ENCODE peak calls at places on chromosomes 12 and 14, in five cellular contexts. T is heart left ventricle; L is activated CD8-positive, alpha-beta memory T cell treated with anti-CD3 and anti-CD28 coated beads, Interleukin-2, amount 10 ng/mL, durations not matched to agents 7 days and 5 days; U is RWPE2; G is upper lobe of left lung. S is an unnamed sample.

GRCh38 chr14:89337912-89338311 is 79.1 kb downstream of the FOXN3 start:
- ATAC-seq in T (peak; percentile 71), G (peak; percentile 83), L (no peak), U (no peak), S (no peak)

GRCh38 chr14:30799933-30800332 is 74.4 kb upstream of the COCH start:
- ATAC-seq in G (peak; percentile 56), L (no peak), T (no peak), U (no peak), S (no peak)

GRCh38 chr14:33756833-33757232 is 194.0 kb downstream of the EGLN3 start:
- ATAC-seq in G (no peak), U (no peak), L (no peak), T (no peak), S (no peak)

GRCh38 chr12:125331342-125332052 is 266.3 kb downstream of the AACS start:
- ATAC-seq in T (no peak), U (peak; percentile 48), G (peak; percentile 22), L (no peak), S (no peak)

GRCh38 chr14:91425720-91426032 is 8.1 kb upstream of the CCDC88C start:
- ATAC-seq in T (no peak), U (no peak), G (no peak), L (no peak), S (no peak)

GRCh38 chr12:111992464-111992863 is 20.5 kb downstream of the TMEM116 start:
- ATAC-seq in G (no peak), L (no peak), T (no peak), U (no peak), S (no peak)

GRCh38 chr12:21950649-21951048 is 9.4 kb upstream of the ABCC9 start:
- ATAC-seq in G (no peak), U (no peak), T (no peak), L (no peak), S (no peak)

GRCh38 chr12:27696293-27696652 is at the start of gene REP15:
- ATAC-seq in U (no peak), L (no peak), T (no peak), G (no peak), S (no peak)

GRCh38 chr12:92012691-92013090 is 133.0 kb downstream of the BTG1 start:
- ATAC-seq in T (no peak), U (no peak), L (no peak), G (no peak), S (no peak)

GRCh38 chr12:91379051-91379775 is 196.6 kb upstream of the DCN start:
- ATAC-seq in U (no peak), T (no peak), G (no peak), L (no peak), S (no peak)

GRCh38 chr14:85358136-85358785 is 171.7 kb upstream of the FLRT2 start:
- ATAC-seq in T (no peak), G (no peak), L (no peak), U (no peak), S (no peak)

GRCh38 chr12:50127546-50127945 is 15.5 kb downstream of the COX14 start:
- ATAC-seq in T (peak; percentile 72), U (peak; percentile 33), L (no peak), G (no peak), S (peak; percentile 78)

GRCh38 chr12:55256831-55257230 is 12.4 kb downstream of the OR6C74 start:
- ATAC-seq in L (no peak), T (no peak), G (no peak), U (no peak), S (no peak)

GRCh38 chr14:105525861-105526780 is at the start of gene TMEM121:
- ATAC-seq in U (peak; percentile 11), L (peak; percentile 20), G (peak; percentile 18), T (no peak), S (no peak)

GRCh38 chr12:62640910-62641448 is 174.4 kb downstream of the MON2 start:
- ATAC-seq in L (peak; percentile 95), G (no peak), T (no peak), U (peak; percentile 35), S (no peak)

GRCh38 chr14:103714063-103714724 is 1.1 kb downstream of the XRCC3 start:
- ATAC-seq in G (no peak), U (no peak), L (no peak), T (no peak), S (no peak)

GRCh38 chr14:63453443-63453936 is 89.7 kb downstream of the PPP2R5E start:
- ATAC-seq in G (peak; percentile 75), L (no peak), T (peak; percentile 70), U (no peak), S (peak; percentile 62)

GRCh38 chr14:100872241-100872640 is 31.3 kb downstream of the RTL1 start:
- ATAC-seq in L (no peak), T (no peak), G (no peak), U (no peak), S (peak; percentile 45)

GRCh38 chr12:11580125-11580751 is 69.2 kb upstream of the ETV6 start:
- ATAC-seq in G (peak; percentile 76), U (peak; percentile 82), L (no peak), T (peak; percentile 61), S (peak; percentile 93)

GRCh38 chr14:75442166-75442565 is 14.3 kb downstream of the JDP2 start:
- ATAC-seq in G (no peak), U (no peak), L (no peak), T (no peak), S (no peak)

GRCh38 chr14:101201535-101202125 is 298.1 kb upstream of the RTL1 start:
- ATAC-seq in G (no peak), L (no peak), T (no peak), U (no peak), S (no peak)

GRCh38 chr14:29937116-29937515 is 9.5 kb upstream of the PRKD1 start:
- ATAC-seq in U (peak; percentile 95), T (no peak), G (no peak), L (no peak), S (no peak)

GRCh38 chr12:87943666-87944065 is 85.5 kb downstream of the C12orf50 start:
- ATAC-seq in U (no peak), L (no peak), G (no peak), T (no peak), S (no peak)